ENCODE peak calls at places on chromosome 16, in ten cellular contexts. One of them, this sample, is unnamed.

GRCh38 chr16:88856122-88856827 is 472 bp downstream of the GALNS start:
- DNase-seq in bronchial epithelial cell: no peak
- DNase-seq in fibroblast of lung: no peak
- DNase-seq in upper lobe of right lung: peak
- DNase-seq in AG08395: no peak
- DNase-seq in activated T-cell treated with anti-CD3 and anti-CD28 coated beads for 48 hours: no peak
- DNase-seq in NCI-H2107: no peak
- DNase-seq in fibroblast of pulmonary artery: no peak
- DNase-seq in HuH-7: no peak
- DNase-seq in ELR: peak
- DNase-seq in this sample: no peak

GRCh38 chr16:35310999-35311398 is 1851.6 kb downstream of the TP53TG3F start:
- DNase-seq in bronchial epithelial cell: no peak
- DNase-seq in AG08395: no peak
- DNase-seq in activated T-cell treated with anti-CD3 and anti-CD28 coated beads for 48 hours: no peak
- DNase-seq in ELR: no peak
- DNase-seq in fibroblast of lung: no peak
- DNase-seq in fibroblast of pulmonary artery: no peak
- DNase-seq in NCI-H2107: no peak
- DNase-seq in upper lobe of right lung: no peak
- DNase-seq in HuH-7: no peak
- DNase-seq in this sample: no peak

GRCh38 chr16:47617732-47618131 is 156.6 kb downstream of the PHKB start:
- DNase-seq in NCI-H2107: no peak
- DNase-seq in ELR: no peak
- DNase-seq in fibroblast of pulmonary artery: peak
- DNase-seq in fibroblast of lung: no peak
- DNase-seq in bronchial epithelial cell: peak
- DNase-seq in AG08395: no peak
- DNase-seq in activated T-cell treated with anti-CD3 and anti-CD28 coated beads for 48 hours: no peak
- DNase-seq in HuH-7: no peak
- DNase-seq in upper lobe of right lung: no peak
- DNase-seq in this sample: peak

GRCh38 chr16:78522327-78522726 is 422.9 kb downstream of the WWOX start:
- DNase-seq in bronchial epithelial cell: no peak
- DNase-seq in fibroblast of lung: no peak
- DNase-seq in fibroblast of pulmonary artery: no peak
- DNase-seq in NCI-H2107: no peak
- DNase-seq in upper lobe of right lung: no peak
- DNase-seq in activated T-cell treated with anti-CD3 and anti-CD28 coated beads for 48 hours: no peak
- DNase-seq in HuH-7: no peak
- DNase-seq in AG08395: no peak
- DNase-seq in ELR: no peak
- DNase-seq in this sample: no peak

GRCh38 chr16:11627822-11628457 is 40.3 kb upstream of the SNN start:
- DNase-seq in fibroblast of lung: peak
- DNase-seq in AG08395: no peak
- DNase-seq in bronchial epithelial cell: peak
- DNase-seq in fibroblast of pulmonary artery: peak
- DNase-seq in activated T-cell treated with anti-CD3 and anti-CD28 coated beads for 48 hours: no peak
- DNase-seq in upper lobe of right lung: no peak
- DNase-seq in ELR: peak
- DNase-seq in HuH-7: no peak
- DNase-seq in NCI-H2107: no peak
- DNase-seq in this sample: peak

GRCh38 chr16:87819282-87819681 is 50.0 kb downstream of the SLC7A5 start:
- DNase-seq in ELR: no peak
- DNase-seq in bronchial epithelial cell: no peak
- DNase-seq in upper lobe of right lung: no peak
- DNase-seq in HuH-7: no peak
- DNase-seq in NCI-H2107: no peak
- DNase-seq in fibroblast of pulmonary artery: no peak
- DNase-seq in activated T-cell treated with anti-CD3 and anti-CD28 coated beads for 48 hours: no peak
- DNase-seq in fibroblast of lung: no peak
- DNase-seq in AG08395: no peak
- DNase-seq in this sample: no peak

GRCh38 chr16:79607587-79607986 is 7.0 kb upstream of the MAF start:
- DNase-seq in ELR: no peak
- DNase-seq in fibroblast of pulmonary artery: peak
- DNase-seq in bronchial epithelial cell: peak
- DNase-seq in AG08395: peak
- DNase-seq in fibroblast of lung: peak
- DNase-seq in upper lobe of right lung: no peak
- DNase-seq in HuH-7: no peak
- DNase-seq in NCI-H2107: no peak
- DNase-seq in activated T-cell treated with anti-CD3 and anti-CD28 coated beads for 48 hours: no peak
- DNase-seq in this sample: peak

GRCh38 chr16:64866026-64866425 is 255.8 kb downstream of the CDH11 start:
- DNase-seq in upper lobe of right lung: no peak
- DNase-seq in fibroblast of lung: no peak
- DNase-seq in NCI-H2107: no peak
- DNase-seq in fibroblast of pulmonary artery: no peak
- DNase-seq in AG08395: no peak
- DNase-seq in HuH-7: no peak
- DNase-seq in bronchial epithelial cell: no peak
- DNase-seq in activated T-cell treated with anti-CD3 and anti-CD28 coated beads for 48 hours: no peak
- DNase-seq in ELR: no peak
- DNase-seq in this sample: no peak

GRCh38 chr16:9362050-9362449 is 270.6 kb downstream of the HAPSTR1 start:
- DNase-seq in fibroblast of lung: no peak
- DNase-seq in AG08395: no peak
- DNase-seq in fibroblast of pulmonary artery: no peak
- DNase-seq in ELR: no peak
- DNase-seq in activated T-cell treated with anti-CD3 and anti-CD28 coated beads for 48 hours: no peak
- DNase-seq in HuH-7: no peak
- DNase-seq in NCI-H2107: no peak
- DNase-seq in bronchial epithelial cell: no peak
- DNase-seq in upper lobe of right lung: no peak
- DNase-seq in this sample: no peak

GRCh38 chr16:4603624-4604170 is 11.0 kb downstream of the UBALD1 start:
- DNase-seq in ELR: no peak
- DNase-seq in activated T-cell treated with anti-CD3 and anti-CD28 coated beads for 48 hours: no peak
- DNase-seq in bronchial epithelial cell: no peak
- DNase-seq in fibroblast of pulmonary artery: no peak
- DNase-seq in HuH-7: no peak
- DNase-seq in AG08395: no peak
- DNase-seq in fibroblast of lung: no peak
- DNase-seq in upper lobe of right lung: no peak
- DNase-seq in NCI-H2107: no peak
- DNase-seq in this sample: no peak

GRCh38 chr16:30028438-30029093 is 2.5 kb downstream of the TLCD3B start:
- DNase-seq in upper lobe of right lung: no peak
- DNase-seq in fibroblast of lung: no peak
- DNase-seq in HuH-7: no peak
- DNase-seq in bronchial epithelial cell: no peak
- DNase-seq in ELR: no peak
- DNase-seq in NCI-H2107: no peak
- DNase-seq in AG08395: no peak
- DNase-seq in activated T-cell treated with anti-CD3 and anti-CD28 coated beads for 48 hours: no peak
- DNase-seq in fibroblast of pulmonary artery: no peak
- DNase-seq in this sample: no peak

GRCh38 chr16:80656731-80657150 is 115.9 kb downstream of the DYNLRB2 start:
- DNase-seq in fibroblast of lung: no peak
- DNase-seq in NCI-H2107: no peak
- DNase-seq in upper lobe of right lung: no peak
- DNase-seq in ELR: no peak
- DNase-seq in bronchial epithelial cell: no peak
- DNase-seq in AG08395: no peak
- DNase-seq in activated T-cell treated with anti-CD3 and anti-CD28 coated beads for 48 hours: peak
- DNase-seq in HuH-7: no peak
- DNase-seq in fibroblast of pulmonary artery: no peak
- DNase-seq in this sample: no peak

GRCh38 chr16:74726736-74727135 is 26.1 kb upstream of the MLKL start:
- DNase-seq in bronchial epithelial cell: no peak
- DNase-seq in HuH-7: no peak
- DNase-seq in AG08395: no peak
- DNase-seq in activated T-cell treated with anti-CD3 and anti-CD28 coated beads for 48 hours: peak
- DNase-seq in fibroblast of lung: no peak
- DNase-seq in NCI-H2107: no peak
- DNase-seq in fibroblast of pulmonary artery: no peak
- DNase-seq in upper lobe of right lung: no peak
- DNase-seq in ELR: peak
- DNase-seq in this sample: peak

GRCh38 chr16:67666538-67667433 is at the start of the genes C16orf86 and ENKD1:
- DNase-seq in HuH-7: peak
- DNase-seq in ELR: peak
- DNase-seq in bronchial epithelial cell: peak
- DNase-seq in AG08395: peak
- DNase-seq in activated T-cell treated with anti-CD3 and anti-CD28 coated beads for 48 hours: peak
- DNase-seq in fibroblast of lung: peak
- DNase-seq in upper lobe of right lung: peak
- DNase-seq in fibroblast of pulmonary artery: peak
- DNase-seq in NCI-H2107: peak
- DNase-seq in this sample: peak

GRCh38 chr16:49800441-49800840 is 55.5 kb downstream of the ZNF423 start:
- DNase-seq in ELR: no peak
- DNase-seq in fibroblast of pulmonary artery: no peak
- DNase-seq in bronchial epithelial cell: no peak
- DNase-seq in NCI-H2107: no peak
- DNase-seq in AG08395: no peak
- DNase-seq in fibroblast of lung: no peak
- DNase-seq in HuH-7: no peak
- DNase-seq in activated T-cell treated with anti-CD3 and anti-CD28 coated beads for 48 hours: no peak
- DNase-seq in upper lobe of right lung: no peak
- DNase-seq in this sample: no peak

GRCh38 chr16:85650864-85651811 is 37.6 kb downstream of the GINS2 start:
- DNase-seq in fibroblast of lung: peak
- DNase-seq in NCI-H2107: no peak
- DNase-seq in HuH-7: no peak
- DNase-seq in upper lobe of right lung: no peak
- DNase-seq in fibroblast of pulmonary artery: no peak
- DNase-seq in bronchial epithelial cell: no peak
- DNase-seq in activated T-cell treated with anti-CD3 and anti-CD28 coated beads for 48 hours: no peak
- DNase-seq in ELR: no peak
- DNase-seq in AG08395: no peak
- DNase-seq in this sample: no peak

GRCh38 chr16:85980686-85981085 is 81.7 kb downstream of the IRF8 start:
- DNase-seq in NCI-H2107: no peak
- DNase-seq in AG08395: no peak
- DNase-seq in fibroblast of pulmonary artery: no peak
- DNase-seq in HuH-7: no peak
- DNase-seq in fibroblast of lung: no peak
- DNase-seq in ELR: no peak
- DNase-seq in activated T-cell treated with anti-CD3 and anti-CD28 coated beads for 48 hours: no peak
- DNase-seq in upper lobe of right lung: no peak
- DNase-seq in bronchial epithelial cell: no peak
- DNase-seq in this sample: no peak

GRCh38 chr16:75025766-75026165 is 26.9 kb downstream of the ZNRF1 start:
- DNase-seq in upper lobe of right lung: no peak
- DNase-seq in fibroblast of pulmonary artery: no peak
- DNase-seq in activated T-cell treated with anti-CD3 and anti-CD28 coated beads for 48 hours: no peak
- DNase-seq in bronchial epithelial cell: no peak
- DNase-seq in NCI-H2107: no peak
- DNase-seq in ELR: peak
- DNase-seq in HuH-7: no peak
- DNase-seq in AG08395: no peak
- DNase-seq in fibroblast of lung: peak
- DNase-seq in this sample: peak

GRCh38 chr16:31301708-31302400 is 42.1 kb downstream of the ITGAM start:
- DNase-seq in fibroblast of pulmonary artery: peak
- DNase-seq in activated T-cell treated with anti-CD3 and anti-CD28 coated beads for 48 hours: no peak
- DNase-seq in fibroblast of lung: peak
- DNase-seq in bronchial epithelial cell: peak
- DNase-seq in ELR: peak
- DNase-seq in NCI-H2107: no peak
- DNase-seq in HuH-7: peak
- DNase-seq in AG08395: peak
- DNase-seq in upper lobe of right lung: no peak
- DNase-seq in this sample: peak

GRCh38 chr16:84545114-84545737 is 40.8 kb upstream of the MEAK7 start:
- DNase-seq in NCI-H2107: peak
- DNase-seq in fibroblast of lung: no peak
- DNase-seq in bronchial epithelial cell: no peak
- DNase-seq in upper lobe of right lung: no peak
- DNase-seq in ELR: no peak
- DNase-seq in AG08395: no peak
- DNase-seq in fibroblast of pulmonary artery: no peak
- DNase-seq in HuH-7: no peak
- DNase-seq in activated T-cell treated with anti-CD3 and anti-CD28 coated beads for 48 hours: no peak
- DNase-seq in this sample: no peak

GRCh38 chr16:67801889-67802288 is 4.5 kb downstream of the RANBP10 start:
- DNase-seq in upper lobe of right lung: no peak
- DNase-seq in AG08395: no peak
- DNase-seq in ELR: no peak
- DNase-seq in fibroblast of lung: no peak
- DNase-seq in activated T-cell treated with anti-CD3 and anti-CD28 coated beads for 48 hours: no peak
- DNase-seq in HuH-7: no peak
- DNase-seq in NCI-H2107: no peak
- DNase-seq in bronchial epithelial cell: no peak
- DNase-seq in fibroblast of pulmonary artery: no peak
- DNase-seq in this sample: no peak

GRCh38 chr16:82231021-82231787 is 61.2 kb upstream of the MPHOSPH6 start:
- DNase-seq in upper lobe of right lung: no peak
- DNase-seq in fibroblast of pulmonary artery: no peak
- DNase-seq in bronchial epithelial cell: peak
- DNase-seq in activated T-cell treated with anti-CD3 and anti-CD28 coated beads for 48 hours: no peak
- DNase-seq in ELR: no peak
- DNase-seq in HuH-7: no peak
- DNase-seq in fibroblast of lung: no peak
- DNase-seq in NCI-H2107: no peak
- DNase-seq in AG08395: no peak
- DNase-seq in this sample: no peak

GRCh38 chr16:85542548-85542927 is 70.6 kb upstream of the GSE1 start:
- DNase-seq in NCI-H2107: no peak
- DNase-seq in activated T-cell treated with anti-CD3 and anti-CD28 coated beads for 48 hours: no peak
- DNase-seq in fibroblast of pulmonary artery: no peak
- DNase-seq in AG08395: no peak
- DNase-seq in upper lobe of right lung: no peak
- DNase-seq in HuH-7: no peak
- DNase-seq in ELR: no peak
- DNase-seq in bronchial epithelial cell: no peak
- DNase-seq in fibroblast of lung: no peak
- DNase-seq in this sample: no peak

GRCh38 chr16:1543085-1543896 is 9.8 kb downstream of the TMEM204 start:
- DNase-seq in fibroblast of pulmonary artery: peak
- DNase-seq in upper lobe of right lung: peak
- DNase-seq in bronchial epithelial cell: peak
- DNase-seq in HuH-7: peak
- DNase-seq in fibroblast of lung: peak
- DNase-seq in NCI-H2107: no peak
- DNase-seq in activated T-cell treated with anti-CD3 and anti-CD28 coated beads for 48 hours: peak
- DNase-seq in AG08395: peak
- DNase-seq in ELR: peak
- DNase-seq in this sample: peak

GRCh38 chr16:30533748-30534367 is 800 bp downstream of the ZNF747 start:
- DNase-seq in upper lobe of right lung: no peak
- DNase-seq in fibroblast of pulmonary artery: no peak
- DNase-seq in AG08395: no peak
- DNase-seq in ELR: peak
- DNase-seq in HuH-7: no peak
- DNase-seq in fibroblast of lung: no peak
- DNase-seq in NCI-H2107: no peak
- DNase-seq in bronchial epithelial cell: no peak
- DNase-seq in activated T-cell treated with anti-CD3 and anti-CD28 coated beads for 48 hours: no peak
- DNase-seq in this sample: peak

GRCh38 chr16:70370924-70371323 is 24.2 kb downstream of the DDX19A start:
- DNase-seq in bronchial epithelial cell: no peak
- DNase-seq in upper lobe of right lung: no peak
- DNase-seq in AG08395: no peak
- DNase-seq in fibroblast of pulmonary artery: no peak
- DNase-seq in activated T-cell treated with anti-CD3 and anti-CD28 coated beads for 48 hours: no peak
- DNase-seq in fibroblast of lung: no peak
- DNase-seq in HuH-7: no peak
- DNase-seq in NCI-H2107: no peak
- DNase-seq in ELR: no peak
- DNase-seq in this sample: no peak

GRCh38 chr16:3677994-3678393 is 23.5 kb downstream of the DNASE1 start:
- DNase-seq in AG08395: no peak
- DNase-seq in ELR: no peak
- DNase-seq in NCI-H2107: no peak
- DNase-seq in activated T-cell treated with anti-CD3 and anti-CD28 coated beads for 48 hours: no peak
- DNase-seq in HuH-7: no peak
- DNase-seq in fibroblast of lung: no peak
- DNase-seq in fibroblast of pulmonary artery: no peak
- DNase-seq in bronchial epithelial cell: no peak
- DNase-seq in upper lobe of right lung: no peak
- DNase-seq in this sample: no peak

GRCh38 chr16:70481929-70482536 is 27.6 kb downstream of the FCSK start:
- DNase-seq in NCI-H2107: no peak
- DNase-seq in fibroblast of lung: no peak
- DNase-seq in upper lobe of right lung: no peak
- DNase-seq in fibroblast of pulmonary artery: no peak
- DNase-seq in HuH-7: no peak
- DNase-seq in activated T-cell treated with anti-CD3 and anti-CD28 coated beads for 48 hours: no peak
- DNase-seq in bronchial epithelial cell: peak
- DNase-seq in ELR: peak
- DNase-seq in AG08395: peak
- DNase-seq in this sample: peak